ENCODE peak calls at places on chromosomes 7 and 10, in seven cellular contexts. One of them, this sample, is unnamed.

GRCh38 chr7:69608878-69609277 is 10.6 kb downstream of the AUTS2 start:
- DNase-seq in DND-41: no peak
- DNase-seq in left lung: no peak
- DNase-seq in WERI-Rb-1: no peak
- DNase-seq in cardiac fibroblast: no peak
- DNase-seq in IMR-90: no peak
- DNase-seq in testis: no peak
- DNase-seq in this sample: no peak

GRCh38 chr10:72315611-72316385 is 38.9 kb downstream of the DNAJB12 start:
- DNase-seq in DND-41: no peak
- DNase-seq in left lung: peak
- DNase-seq in WERI-Rb-1: no peak
- DNase-seq in cardiac fibroblast: peak
- DNase-seq in IMR-90: peak
- DNase-seq in testis: peak
- DNase-seq in this sample: peak

GRCh38 chr7:151351967-151352366 is 10.4 kb downstream of the NUB1 start:
- DNase-seq in DND-41: peak
- DNase-seq in left lung: no peak
- DNase-seq in WERI-Rb-1: no peak
- DNase-seq in cardiac fibroblast: no peak
- DNase-seq in IMR-90: no peak
- DNase-seq in testis: no peak
- DNase-seq in this sample: no peak

GRCh38 chr10:77431209-77431611 is 206.4 kb downstream of the KCNMA1 start:
- DNase-seq in DND-41: no peak
- DNase-seq in left lung: no peak
- DNase-seq in WERI-Rb-1: peak
- DNase-seq in cardiac fibroblast: no peak
- DNase-seq in IMR-90: no peak
- DNase-seq in testis: no peak
- DNase-seq in this sample: no peak

GRCh38 chr10:124939290-124939689 is 2.6 kb upstream of the ZRANB1 start:
- DNase-seq in DND-41: no peak
- DNase-seq in left lung: no peak
- DNase-seq in WERI-Rb-1: no peak
- DNase-seq in cardiac fibroblast: no peak
- DNase-seq in IMR-90: no peak
- DNase-seq in testis: no peak
- DNase-seq in this sample: no peak

GRCh38 chr7:142957723-142958122 is 4.4 kb downstream of the KEL start:
- DNase-seq in DND-41: no peak
- DNase-seq in left lung: no peak
- DNase-seq in WERI-Rb-1: no peak
- DNase-seq in cardiac fibroblast: no peak
- DNase-seq in IMR-90: no peak
- DNase-seq in testis: no peak
- DNase-seq in this sample: no peak

GRCh38 chr7:11427686-11428273 is 404.2 kb downstream of the THSD7A start:
- DNase-seq in DND-41: no peak
- DNase-seq in left lung: no peak
- DNase-seq in WERI-Rb-1: no peak
- DNase-seq in cardiac fibroblast: peak
- DNase-seq in IMR-90: peak
- DNase-seq in testis: no peak
- DNase-seq in this sample: peak

GRCh38 chr7:95509199-95509598 is 23.5 kb downstream of the ASB4 start:
- DNase-seq in DND-41: peak
- DNase-seq in left lung: no peak
- DNase-seq in WERI-Rb-1: peak
- DNase-seq in cardiac fibroblast: peak
- DNase-seq in IMR-90: peak
- DNase-seq in testis: no peak
- DNase-seq in this sample: peak

GRCh38 chr7:95411036-95411435 is 14.9 kb upstream of the PON3 start:
- DNase-seq in DND-41: no peak
- DNase-seq in left lung: no peak
- DNase-seq in WERI-Rb-1: no peak
- DNase-seq in cardiac fibroblast: no peak
- DNase-seq in IMR-90: peak
- DNase-seq in testis: no peak
- DNase-seq in this sample: no peak

GRCh38 chr10:69901623-69902505 is 100.2 kb downstream of the COL13A1 start:
- DNase-seq in DND-41: peak
- DNase-seq in left lung: no peak
- DNase-seq in WERI-Rb-1: peak
- DNase-seq in cardiac fibroblast: peak
- DNase-seq in IMR-90: peak
- DNase-seq in testis: peak
- DNase-seq in this sample: peak

GRCh38 chr10:19929466-19930140 is 113.4 kb downstream of the PLXDC2 start:
- DNase-seq in DND-41: no peak
- DNase-seq in left lung: no peak
- DNase-seq in WERI-Rb-1: no peak
- DNase-seq in cardiac fibroblast: peak
- DNase-seq in IMR-90: peak
- DNase-seq in testis: no peak
- DNase-seq in this sample: no peak

GRCh38 chr7:92722541-92722940 is 113.8 kb downstream of the CDK6 start:
- DNase-seq in DND-41: no peak
- DNase-seq in left lung: no peak
- DNase-seq in WERI-Rb-1: no peak
- DNase-seq in cardiac fibroblast: no peak
- DNase-seq in IMR-90: peak
- DNase-seq in testis: no peak
- DNase-seq in this sample: no peak

GRCh38 chr10:5291501-5292195 is 73.1 kb upstream of the UCN3 start:
- DNase-seq in DND-41: peak
- DNase-seq in left lung: peak
- DNase-seq in WERI-Rb-1: no peak
- DNase-seq in cardiac fibroblast: peak
- DNase-seq in IMR-90: peak
- DNase-seq in testis: peak
- DNase-seq in this sample: peak

GRCh38 chr10:22476601-22477364 is 131.5 kb downstream of the SPAG6 start:
- DNase-seq in DND-41: no peak
- DNase-seq in left lung: no peak
- DNase-seq in WERI-Rb-1: no peak
- DNase-seq in cardiac fibroblast: no peak
- DNase-seq in IMR-90: no peak
- DNase-seq in testis: no peak
- DNase-seq in this sample: no peak

GRCh38 chr10:72822342-72822986 is 71.1 kb upstream of the OIT3 start:
- DNase-seq in DND-41: no peak
- DNase-seq in left lung: no peak
- DNase-seq in WERI-Rb-1: no peak
- DNase-seq in cardiac fibroblast: no peak
- DNase-seq in IMR-90: no peak
- DNase-seq in testis: no peak
- DNase-seq in this sample: no peak

GRCh38 chr7:100353685-100354330 is 4.1 kb upstream of the PILRB start:
- DNase-seq in DND-41: no peak
- DNase-seq in left lung: no peak
- DNase-seq in WERI-Rb-1: no peak
- DNase-seq in cardiac fibroblast: no peak
- DNase-seq in IMR-90: no peak
- DNase-seq in testis: peak
- DNase-seq in this sample: no peak

GRCh38 chr7:84484502-84485079 is 290.0 kb upstream of the SEMA3A start:
- DNase-seq in DND-41: no peak
- DNase-seq in left lung: no peak
- DNase-seq in WERI-Rb-1: no peak
- DNase-seq in cardiac fibroblast: no peak
- DNase-seq in IMR-90: peak
- DNase-seq in testis: no peak
- DNase-seq in this sample: no peak

GRCh38 chr10:119677126-119677525 is 25.9 kb downstream of the BAG3 start:
- DNase-seq in DND-41: no peak
- DNase-seq in left lung: no peak
- DNase-seq in WERI-Rb-1: no peak
- DNase-seq in cardiac fibroblast: no peak
- DNase-seq in IMR-90: no peak
- DNase-seq in testis: no peak
- DNase-seq in this sample: no peak

GRCh38 chr10:98567396-98567795 is 120.7 kb upstream of the HPS1 start:
- DNase-seq in DND-41: no peak
- DNase-seq in left lung: no peak
- DNase-seq in WERI-Rb-1: no peak
- DNase-seq in cardiac fibroblast: no peak
- DNase-seq in IMR-90: no peak
- DNase-seq in testis: no peak
- DNase-seq in this sample: no peak

GRCh38 chr7:30193333-30193943 is 58.7 kb downstream of the MTURN start:
- DNase-seq in DND-41: no peak
- DNase-seq in left lung: no peak
- DNase-seq in WERI-Rb-1: no peak
- DNase-seq in cardiac fibroblast: no peak
- DNase-seq in IMR-90: no peak
- DNase-seq in testis: no peak
- DNase-seq in this sample: no peak

GRCh38 chr7:139570626-139571025 is 47.1 kb downstream of the CLEC2L start:
- DNase-seq in DND-41: no peak
- DNase-seq in left lung: no peak
- DNase-seq in WERI-Rb-1: no peak
- DNase-seq in cardiac fibroblast: no peak
- DNase-seq in IMR-90: no peak
- DNase-seq in testis: no peak
- DNase-seq in this sample: no peak

GRCh38 chr10:91589015-91589655 is 43.7 kb downstream of the PPP1R3C start:
- DNase-seq in DND-41: no peak
- DNase-seq in left lung: no peak
- DNase-seq in WERI-Rb-1: no peak
- DNase-seq in cardiac fibroblast: peak
- DNase-seq in IMR-90: peak
- DNase-seq in testis: no peak
- DNase-seq in this sample: peak

GRCh38 chr10:103660364-103661197 is 167.1 kb downstream of the NEURL1 start:
- DNase-seq in DND-41: peak
- DNase-seq in left lung: peak
- DNase-seq in WERI-Rb-1: no peak
- DNase-seq in cardiac fibroblast: peak
- DNase-seq in IMR-90: peak
- DNase-seq in testis: peak
- DNase-seq in this sample: no peak
- TF ChIP-seq CTCF in DND-41: peak
- TF ChIP-seq CTCF in left lung: no peak
- TF ChIP-seq CTCF in WERI-Rb-1: no peak
- TF ChIP-seq CTCF in cardiac fibroblast: peak
- TF ChIP-seq CTCF in IMR-90: peak
- TF ChIP-seq CTCF in testis: no peak
- TF ChIP-seq CTCF in this sample: no peak

GRCh38 chr7:130485734-130486113 is 6.2 kb upstream of the MEST start:
- DNase-seq in DND-41: no peak
- DNase-seq in left lung: no peak
- DNase-seq in WERI-Rb-1: no peak
- DNase-seq in cardiac fibroblast: no peak
- DNase-seq in IMR-90: no peak
- DNase-seq in testis: no peak
- DNase-seq in this sample: no peak
- H3K4me3 ChIP-seq in DND-41: no peak
- H3K4me3 ChIP-seq in left lung: peak
- H3K4me3 ChIP-seq in WERI-Rb-1: no peak
- H3K4me3 ChIP-seq in cardiac fibroblast: no peak
- H3K4me3 ChIP-seq in IMR-90: no peak
- H3K4me3 ChIP-seq in testis: peak
- H3K4me3 ChIP-seq in this sample: peak

GRCh38 chr10:109454691-109455090 is 468.6 kb downstream of the XPNPEP1 start:
- DNase-seq in DND-41: no peak
- DNase-seq in left lung: no peak
- DNase-seq in WERI-Rb-1: no peak
- DNase-seq in cardiac fibroblast: no peak
- DNase-seq in IMR-90: no peak
- DNase-seq in testis: no peak
- DNase-seq in this sample: no peak

GRCh38 chr10:109450702-109451101 is 472.6 kb downstream of the XPNPEP1 start:
- DNase-seq in DND-41: no peak
- DNase-seq in left lung: no peak
- DNase-seq in WERI-Rb-1: peak
- DNase-seq in cardiac fibroblast: no peak
- DNase-seq in IMR-90: no peak
- DNase-seq in testis: no peak
- DNase-seq in this sample: no peak

GRCh38 chr10:109456566-109457361 is 466.5 kb downstream of the XPNPEP1 start:
- DNase-seq in DND-41: no peak
- DNase-seq in left lung: no peak
- DNase-seq in WERI-Rb-1: peak
- DNase-seq in cardiac fibroblast: no peak
- DNase-seq in IMR-90: no peak
- DNase-seq in testis: peak
- DNase-seq in this sample: no peak

DNA sequence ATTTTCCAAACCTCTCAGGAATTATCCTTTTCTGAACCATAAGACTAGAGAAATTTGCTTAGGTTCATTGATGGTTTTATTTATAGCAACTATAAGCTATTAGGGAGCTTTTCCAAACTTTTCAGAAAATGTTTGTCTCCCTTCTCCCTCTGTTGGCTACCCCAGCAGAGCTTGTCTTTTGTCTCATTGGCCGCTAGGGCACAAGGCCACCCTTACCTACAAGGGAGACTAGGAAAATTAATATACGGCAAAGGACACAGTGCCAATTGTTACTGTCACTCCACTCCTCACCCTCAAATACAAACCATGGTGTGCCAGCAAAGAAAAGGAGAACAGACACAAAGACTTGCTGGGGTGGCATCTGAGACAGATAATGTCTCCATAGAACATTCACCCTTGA is 471.4 kb downstream of the XPNPEP1 start:
- DNase-seq in DND-41: no peak
- DNase-seq in left lung: no peak
- DNase-seq in WERI-Rb-1: no peak
- DNase-seq in cardiac fibroblast: no peak
- DNase-seq in IMR-90: no peak
- DNase-seq in testis: no peak
- DNase-seq in this sample: no peak
- TF ChIP-seq CTCF in DND-41: no peak
- TF ChIP-seq CTCF in left lung: no peak
- TF ChIP-seq CTCF in WERI-Rb-1: no peak
- TF ChIP-seq CTCF in cardiac fibroblast: no peak
- TF ChIP-seq CTCF in IMR-90: no peak
- TF ChIP-seq CTCF in testis: no peak
- TF ChIP-seq CTCF in this sample: no peak

GRCh38 chr7:20351901-20352300 is 21.2 kb downstream of the ITGB8 start:
- DNase-seq in DND-41: no peak
- DNase-seq in left lung: no peak
- DNase-seq in WERI-Rb-1: no peak
- DNase-seq in cardiac fibroblast: peak
- DNase-seq in IMR-90: peak
- DNase-seq in testis: no peak
- DNase-seq in this sample: no peak

GRCh38 chr7:20352573-20353304 is 22.0 kb downstream of the ITGB8 start:
- DNase-seq in DND-41: no peak
- DNase-seq in left lung: no peak
- DNase-seq in WERI-Rb-1: no peak
- DNase-seq in cardiac fibroblast: peak
- DNase-seq in IMR-90: peak
- DNase-seq in testis: no peak
- DNase-seq in this sample: no peak

GRCh38 chr7:20350996-20351692 is 20.4 kb downstream of the ITGB8 start:
- DNase-seq in DND-41: no peak
- DNase-seq in left lung: no peak
- DNase-seq in WERI-Rb-1: no peak
- DNase-seq in cardiac fibroblast: no peak
- DNase-seq in IMR-90: no peak
- DNase-seq in testis: no peak
- DNase-seq in this sample: no peak

GRCh38 chr7:20348408-20348807 is 17.7 kb downstream of the ITGB8 start:
- DNase-seq in DND-41: no peak
- DNase-seq in left lung: no peak
- DNase-seq in WERI-Rb-1: no peak
- DNase-seq in cardiac fibroblast: peak
- DNase-seq in IMR-90: no peak
- DNase-seq in testis: no peak
- DNase-seq in this sample: no peak

GRCh38 chr7:20350518-20350951 is 19.8 kb downstream of the ITGB8 start:
- DNase-seq in DND-41: no peak
- DNase-seq in left lung: no peak
- DNase-seq in WERI-Rb-1: no peak
- DNase-seq in cardiac fibroblast: peak
- DNase-seq in IMR-90: no peak
- DNase-seq in testis: peak
- DNase-seq in this sample: no peak
- H3K4me3 ChIP-seq in DND-41: no peak
- H3K4me3 ChIP-seq in left lung: no peak
- H3K4me3 ChIP-seq in WERI-Rb-1: no peak
- H3K4me3 ChIP-seq in cardiac fibroblast: no peak
- H3K4me3 ChIP-seq in IMR-90: no peak
- H3K4me3 ChIP-seq in testis: no peak
- H3K4me3 ChIP-seq in this sample: no peak

This sample was measured in body of pancreas.